ENCODE peak calls at places on chromosomes 4 and X, in nine cellular contexts. G is left lung, T is BJ, I is ovary, U is breast epithelium, E is AG09309, C is lower lobe of right lung, F is AG04450, D is fibroblast of pulmonary artery. K is an unnamed sample.
A peak's percentile ranks its signal among the peaks of the same experiment; 100 is the strongest.

GRCh38 chrX:102720237-102721168 is at the start of gene GPRASP3:
- DNase-seq in D (peak; percentile 67), T (no peak), G (peak; percentile 95), F (peak; percentile 34), U (peak; percentile 68), C (peak; percentile 86), I (peak; percentile 74), E (peak; percentile 27), K (peak; percentile 75)

GRCh38 chr4:3361406-3361805 is 68.6 kb downstream of the RGS12 start:
- DNase-seq in U (no peak), E (no peak), F (no peak), G (peak; percentile 72), I (no peak), C (no peak), T (no peak), D (no peak), K (no peak)

GRCh38 chr4:24266014-24266413 is 318.3 kb downstream of the DHX15 start:
- DNase-seq in T (no peak), I (no peak), G (no peak), D (no peak), E (no peak), F (no peak), U (no peak), C (no peak), K (no peak)

GRCh38 chr4:66736593-66736992 is 808.7 kb downstream of the CENPC start:
- DNase-seq in C (no peak), I (no peak), D (no peak), E (no peak), F (no peak), U (peak; percentile 17), T (no peak), G (no peak), K (no peak)

GRCh38 chr4:72569719-72570235 is 756 bp upstream of the ADAMTS3 start:
- DNase-seq in T (no peak), D (peak; percentile 46), I (peak; percentile 61), C (no peak), U (no peak), E (no peak), G (peak; percentile 37), F (no peak), K (peak; percentile 6)

GRCh38 chrX:49001521-49002090 is 458 bp downstream of the GRIPAP1 start:
- DNase-seq in T (no peak), E (no peak), I (peak; percentile 19), D (peak; percentile 47), U (no peak), C (peak; percentile 43), F (no peak), G (no peak), K (peak; percentile 39)

GRCh38 chr4:48979897-48980579 is 6.0 kb upstream of the CWH43 start:
- DNase-seq in I (no peak), T (no peak), F (no peak), U (no peak), D (peak; percentile 12), E (no peak), C (no peak), G (no peak), K (no peak)

GRCh38 chrX:22652596-22652995 is 347.2 kb upstream of the DDX53 start:
- DNase-seq in C (no peak), T (no peak), I (no peak), F (peak; percentile 8), E (no peak), G (no peak), D (peak; percentile 46), U (no peak), K (peak; percentile 51)

GRCh38 chrX:140040397-140040796 is 75.1 kb upstream of the CXorf66 start:
- DNase-seq in F (no peak), U (no peak), T (no peak), E (no peak), C (no peak), I (no peak), D (no peak), G (no peak), K (no peak)

GRCh38 chr4:152785639-152786517 is 6.1 kb downstream of the ARFIP1 start:
- DNase-seq in T (peak; percentile 10), G (no peak), E (no peak), D (no peak), F (no peak), C (no peak), U (no peak), I (no peak), K (no peak)
- H3K4me3 ChIP-seq in T (no peak overlapping the region), G (no peak overlapping the region), E (no peak overlapping the region), D (no peak overlapping the region), F (no peak overlapping the region), C (no peak overlapping the region), U (no peak overlapping the region), I (no peak overlapping the region), K (no peak overlapping the region)

DNA sequence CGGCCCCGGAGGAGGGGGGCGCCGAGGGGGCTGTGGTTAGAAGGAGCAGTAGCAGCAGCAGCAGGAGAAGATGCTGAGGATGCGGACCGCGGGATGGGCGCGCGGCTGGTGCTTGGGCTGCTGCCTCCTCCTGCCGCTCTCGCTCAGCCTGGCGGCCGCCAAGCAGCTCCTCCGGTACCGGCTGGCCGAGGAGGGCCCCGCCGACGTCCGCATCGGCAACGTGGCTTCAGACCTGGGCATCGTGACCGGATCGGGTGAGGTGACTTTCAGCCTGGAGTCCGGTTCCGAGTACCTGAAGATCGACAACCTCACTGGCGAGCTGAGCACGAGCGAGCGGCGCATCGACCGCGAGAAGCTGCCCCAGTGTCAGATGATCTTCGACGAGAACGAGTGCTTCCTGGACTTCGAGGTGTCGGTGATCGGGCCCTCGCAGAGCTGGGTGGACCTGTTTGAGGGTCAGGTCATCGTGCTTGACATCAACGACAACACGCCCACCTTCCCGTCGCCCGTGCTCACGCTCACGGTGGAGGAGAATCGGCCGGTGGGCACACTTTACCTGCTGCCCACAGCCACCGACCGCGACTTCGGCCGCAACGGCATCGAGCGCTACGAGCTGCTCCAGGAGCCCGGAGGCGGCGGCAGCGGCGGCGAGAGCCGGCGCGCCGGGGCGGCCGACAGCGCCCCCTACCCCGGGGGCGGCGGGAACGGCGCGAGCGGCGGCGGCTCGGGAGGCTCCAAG is 1.4 kb downstream of the PCDH7 start:
- DNase-seq in I (no peak), D (peak; percentile 39), T (no peak), C (no peak), U (no peak), F (no peak), G (peak; percentile 78), E (no peak), K (peak; percentile 29)
- TF ChIP-seq CTCF in I (peak; percentile 20), D (no peak), T (no peak), C (no peak), U (no peak), F (no peak), G (no peak), E (no peak), K (no peak)

GRCh38 chrX:2499507-2499906 is 1.3 kb downstream of the DHRSX start:
- DNase-seq in T (no peak), I (no peak), G (no peak), U (no peak), C (no peak), E (no peak), D (no peak), F (no peak), K (no peak)

GRCh38 chrX:2498781-2499302 is 1.9 kb downstream of the DHRSX start:
- DNase-seq in F (no peak), I (no peak), D (peak; percentile 41), G (no peak), C (no peak), U (no peak), E (no peak), T (no peak), K (peak; percentile 76)

GRCh38 chrX:2500091-2500680 is 590 bp downstream of the DHRSX start:
- DNase-seq in I (peak; percentile 47), E (no peak), D (peak; percentile 55), G (peak; percentile 89), C (peak; percentile 61), U (no peak), F (no peak), T (no peak), K (peak; percentile 65)

GRCh38 chrX:2500681-2501151 is at the start of the genes DHRSX and ZBED1:
- DNase-seq in I (no peak), C (peak; percentile 62), T (no peak), G (peak; percentile 92), F (no peak), E (no peak), U (no peak), D (peak; percentile 26), K (peak; percentile 8)

GRCh38 chrX:2497961-2498780 is 2.6 kb downstream of the DHRSX start:
- DNase-seq in F (no peak), G (no peak), D (peak; percentile 30), C (no peak), I (no peak), T (no peak), E (no peak), U (no peak), K (peak; percentile 56)
- H3K4me3 ChIP-seq in F (peak overlapping the region; percentile 72), G (no peak overlapping the region), D (peak overlapping the region; percentile 77), C (peak overlapping the region; percentile 90), I (peak overlapping the region; percentile 3), T (peak overlapping the region; percentile 55), E (no peak overlapping the region), U (peak overlapping the region; percentile 81), K (peak overlapping the region; percentile 81)

GRCh38 chrX:86322913-86323312 is 174.7 kb downstream of the DACH2 start:
- DNase-seq in G (no peak), E (no peak), F (no peak), I (no peak), C (no peak), U (no peak), D (no peak), T (no peak), K (no peak)
- TF ChIP-seq CTCF in G (no peak), E (no peak), F (no peak), I (no peak), C (no peak), U (no peak), D (no peak), T (no peak), K (no peak)

K was measured in fibroblast of villous mesenchyme.